ENCODE peak calls at places on chromosomes 16 and 17, in eight cellular contexts. One of them, this sample, is unnamed.
A peak's percentile ranks its signal among the peaks of the same experiment; 100 is the strongest.

GRCh38 chr17:15341385-15341849 is at the start of gene TEKT3:
- DNase-seq in HFFc6: peak; percentile 60
- DNase-seq in ovary: peak; percentile 86
- DNase-seq in CD8-positive, alpha-beta memory T cell: no peak
- DNase-seq in HTR-8/SVneo: peak; percentile 93
- DNase-seq in non-pigmented ciliary epithelial cell: no peak
- DNase-seq in T-helper 1 cell: no peak
- DNase-seq in fibroblast of mammary gland: peak; percentile 66
- DNase-seq in this sample: no peak

GRCh38 chr16:55035037-55035436 is 104.4 kb downstream of the IRX5 start:
- DNase-seq in HFFc6: no peak
- DNase-seq in fibroblast of mammary gland: peak; percentile 5
- DNase-seq in T-helper 1 cell: no peak
- DNase-seq in ovary: no peak
- DNase-seq in non-pigmented ciliary epithelial cell: no peak
- DNase-seq in HTR-8/SVneo: no peak
- DNase-seq in CD8-positive, alpha-beta memory T cell: no peak
- DNase-seq in this sample: no peak

GRCh38 chr17:43940630-43941029 is 1.6 kb downstream of the PPY start:
- DNase-seq in non-pigmented ciliary epithelial cell: no peak
- DNase-seq in ovary: no peak
- DNase-seq in fibroblast of mammary gland: no peak
- DNase-seq in CD8-positive, alpha-beta memory T cell: no peak
- DNase-seq in HFFc6: peak; percentile 17
- DNase-seq in T-helper 1 cell: no peak
- DNase-seq in HTR-8/SVneo: peak; percentile 79
- DNase-seq in this sample: no peak

GRCh38 chr17:39950871-39951348 is 11.9 kb upstream of the GSDMA start:
- DNase-seq in ovary: peak; percentile 19
- DNase-seq in non-pigmented ciliary epithelial cell: no peak
- DNase-seq in HFFc6: no peak
- DNase-seq in CD8-positive, alpha-beta memory T cell: no peak
- DNase-seq in T-helper 1 cell: no peak
- DNase-seq in HTR-8/SVneo: no peak
- DNase-seq in fibroblast of mammary gland: peak; percentile 53
- DNase-seq in this sample: no peak

GRCh38 chr17:45687594-45687993 is 96.5 kb upstream of the CRHR1 start:
- DNase-seq in non-pigmented ciliary epithelial cell: no peak
- DNase-seq in HFFc6: no peak
- DNase-seq in HTR-8/SVneo: no peak
- DNase-seq in fibroblast of mammary gland: no peak
- DNase-seq in CD8-positive, alpha-beta memory T cell: no peak
- DNase-seq in ovary: no peak
- DNase-seq in T-helper 1 cell: no peak
- DNase-seq in this sample: no peak

GRCh38 chr17:64546716-64547115 is 39.9 kb downstream of the CEP95 start:
- DNase-seq in CD8-positive, alpha-beta memory T cell: no peak
- DNase-seq in ovary: no peak
- DNase-seq in HFFc6: no peak
- DNase-seq in HTR-8/SVneo: no peak
- DNase-seq in non-pigmented ciliary epithelial cell: no peak
- DNase-seq in T-helper 1 cell: no peak
- DNase-seq in fibroblast of mammary gland: no peak
- DNase-seq in this sample: no peak

GRCh38 chr17:57548421-57549385 is 196.4 kb downstream of the CCDC182 start:
- DNase-seq in HFFc6: no peak
- DNase-seq in CD8-positive, alpha-beta memory T cell: no peak
- DNase-seq in fibroblast of mammary gland: peak; percentile 30
- DNase-seq in ovary: peak; percentile 56
- DNase-seq in HTR-8/SVneo: no peak
- DNase-seq in non-pigmented ciliary epithelial cell: no peak
- DNase-seq in T-helper 1 cell: no peak
- DNase-seq in this sample: no peak

GRCh38 chr16:743794-744500 is 3.1 kb upstream of the CIAO3 start:
- DNase-seq in HFFc6: no peak
- DNase-seq in ovary: no peak
- DNase-seq in non-pigmented ciliary epithelial cell: no peak
- DNase-seq in fibroblast of mammary gland: no peak
- DNase-seq in HTR-8/SVneo: no peak
- DNase-seq in T-helper 1 cell: no peak
- DNase-seq in CD8-positive, alpha-beta memory T cell: no peak
- DNase-seq in this sample: no peak

GRCh38 chr16:30740364-30741251 is 7.6 kb upstream of the PHKG2 start:
- DNase-seq in CD8-positive, alpha-beta memory T cell: no peak
- DNase-seq in T-helper 1 cell: no peak
- DNase-seq in HTR-8/SVneo: peak; percentile 53
- DNase-seq in ovary: peak; percentile 77
- DNase-seq in non-pigmented ciliary epithelial cell: no peak
- DNase-seq in fibroblast of mammary gland: peak; percentile 93
- DNase-seq in HFFc6: peak; percentile 68
- DNase-seq in this sample: no peak

GRCh38 chr17:978110-979093 is 1.2 kb downstream of the NXN start:
- DNase-seq in fibroblast of mammary gland: peak; percentile 77
- DNase-seq in HTR-8/SVneo: no peak
- DNase-seq in ovary: no peak
- DNase-seq in non-pigmented ciliary epithelial cell: no peak
- DNase-seq in T-helper 1 cell: no peak
- DNase-seq in CD8-positive, alpha-beta memory T cell: no peak
- DNase-seq in HFFc6: peak; percentile 25
- DNase-seq in this sample: no peak

GRCh38 chr16:89369266-89369895 is 121.0 kb downstream of the ANKRD11 start:
- DNase-seq in ovary: no peak
- DNase-seq in CD8-positive, alpha-beta memory T cell: no peak
- DNase-seq in T-helper 1 cell: no peak
- DNase-seq in fibroblast of mammary gland: no peak
- DNase-seq in HTR-8/SVneo: no peak
- DNase-seq in non-pigmented ciliary epithelial cell: no peak
- DNase-seq in HFFc6: no peak
- DNase-seq in this sample: no peak

GRCh38 chr16:75011634-75012307 is 12.9 kb downstream of the ZNRF1 start:
- DNase-seq in HTR-8/SVneo: peak; percentile 69
- DNase-seq in T-helper 1 cell: no peak
- DNase-seq in CD8-positive, alpha-beta memory T cell: no peak
- DNase-seq in HFFc6: peak; percentile 78
- DNase-seq in ovary: no peak
- DNase-seq in fibroblast of mammary gland: peak; percentile 93
- DNase-seq in non-pigmented ciliary epithelial cell: peak; percentile 75
- DNase-seq in this sample: peak; percentile 21

GRCh38 chr16:64452446-64452845 is 669.4 kb downstream of the CDH11 start:
- DNase-seq in CD8-positive, alpha-beta memory T cell: no peak
- DNase-seq in fibroblast of mammary gland: no peak
- DNase-seq in HFFc6: no peak
- DNase-seq in non-pigmented ciliary epithelial cell: no peak
- DNase-seq in T-helper 1 cell: no peak
- DNase-seq in ovary: no peak
- DNase-seq in HTR-8/SVneo: no peak
- DNase-seq in this sample: no peak

GRCh38 chr17:81057079-81057730 is 22.3 kb downstream of the BAIAP2 start:
- DNase-seq in non-pigmented ciliary epithelial cell: no peak
- DNase-seq in HTR-8/SVneo: no peak
- DNase-seq in HFFc6: peak; percentile 8
- DNase-seq in fibroblast of mammary gland: peak; percentile 77
- DNase-seq in ovary: peak; percentile 45
- DNase-seq in CD8-positive, alpha-beta memory T cell: no peak
- DNase-seq in T-helper 1 cell: no peak
- DNase-seq in this sample: no peak

GRCh38 chr16:80616362-80616761 is 75.6 kb downstream of the DYNLRB2 start:
- DNase-seq in non-pigmented ciliary epithelial cell: no peak
- DNase-seq in T-helper 1 cell: no peak
- DNase-seq in ovary: no peak
- DNase-seq in HFFc6: no peak
- DNase-seq in HTR-8/SVneo: no peak
- DNase-seq in CD8-positive, alpha-beta memory T cell: no peak
- DNase-seq in fibroblast of mammary gland: no peak
- DNase-seq in this sample: no peak

GRCh38 chr16:4116328-4117249 is at the start of gene ADCY9:
- DNase-seq in CD8-positive, alpha-beta memory T cell: peak; percentile 71
- DNase-seq in non-pigmented ciliary epithelial cell: no peak
- DNase-seq in HFFc6: peak; percentile 38
- DNase-seq in fibroblast of mammary gland: peak; percentile 61
- DNase-seq in HTR-8/SVneo: peak; percentile 91
- DNase-seq in ovary: peak; percentile 73
- DNase-seq in T-helper 1 cell: peak; percentile 67
- DNase-seq in this sample: peak; percentile 80

GRCh38 chr17:65638221-65638940 is 76.9 kb upstream of the AXIN2 start:
- DNase-seq in non-pigmented ciliary epithelial cell: no peak
- DNase-seq in fibroblast of mammary gland: no peak
- DNase-seq in T-helper 1 cell: no peak
- DNase-seq in CD8-positive, alpha-beta memory T cell: no peak
- DNase-seq in HTR-8/SVneo: no peak
- DNase-seq in ovary: no peak
- DNase-seq in HFFc6: no peak
- DNase-seq in this sample: no peak

GRCh38 chr16:49456763-49457162 is 83.2 kb downstream of the C16orf78 start:
- DNase-seq in T-helper 1 cell: no peak
- DNase-seq in HFFc6: no peak
- DNase-seq in ovary: peak; percentile 3
- DNase-seq in fibroblast of mammary gland: no peak
- DNase-seq in non-pigmented ciliary epithelial cell: no peak
- DNase-seq in CD8-positive, alpha-beta memory T cell: no peak
- DNase-seq in HTR-8/SVneo: no peak
- DNase-seq in this sample: no peak

GRCh38 chr17:13550291-13550690 is 51.4 kb downstream of the HS3ST3A1 start:
- DNase-seq in CD8-positive, alpha-beta memory T cell: no peak
- DNase-seq in T-helper 1 cell: no peak
- DNase-seq in fibroblast of mammary gland: peak; percentile 74
- DNase-seq in HTR-8/SVneo: no peak
- DNase-seq in HFFc6: peak; percentile 50
- DNase-seq in non-pigmented ciliary epithelial cell: no peak
- DNase-seq in ovary: no peak
- DNase-seq in this sample: no peak

GRCh38 chr16:12545292-12545610 is 258.4 kb downstream of the CPPED1 start:
- DNase-seq in T-helper 1 cell: no peak
- DNase-seq in HTR-8/SVneo: no peak
- DNase-seq in fibroblast of mammary gland: no peak
- DNase-seq in CD8-positive, alpha-beta memory T cell: no peak
- DNase-seq in non-pigmented ciliary epithelial cell: no peak
- DNase-seq in HFFc6: no peak
- DNase-seq in ovary: no peak
- DNase-seq in this sample: no peak

This sample was measured in CD4-positive, alpha-beta memory T cell.